ENCODE peak calls at places on chromosomes 4 and X, in six cellular contexts. D is stomach, Y is sigmoid colon, P is IMR-90, I is A549, X is thyroid gland. H is an unnamed sample.

GRCh38 chr4:1234811-1235292 is 14.1 kb downstream of the CTBP1 start:
- DNase-seq in D (no peak), X (no peak), I (no peak), Y (peak), P (no peak), H (no peak)

GRCh38 chr4:45621926-45622325 is 501.9 kb downstream of the GABRG1 start:
- DNase-seq in D (no peak), X (no peak), P (no peak), Y (no peak), I (no peak), H (no peak)

GRCh38 chr4:56389558-56389957 is 2.3 kb upstream of the AASDH start:
- DNase-seq in D (no peak), I (no peak), X (no peak), Y (no peak), P (no peak), H (no peak)

GRCh38 chr4:10326075-10326474 is 131.2 kb downstream of the ZNF518B start:
- DNase-seq in D (no peak), Y (no peak), X (no peak), P (no peak), I (no peak), H (no peak)

GRCh38 chrX:108304210-108304609 is 134.0 kb downstream of the COL4A6 start:
- DNase-seq in X (no peak), D (no peak), Y (no peak), I (no peak), P (peak), H (no peak)

GRCh38 chr4:2482693-2483092 is 13.8 kb downstream of the RNF4 start:
- DNase-seq in I (no peak), X (peak), D (no peak), P (peak), Y (no peak), H (peak)

GRCh38 chr4:1793496-1793840 is 375 bp downstream of the FGFR3 start:
- DNase-seq in P (no peak), D (peak), X (peak), Y (no peak), I (peak), H (no peak)

GRCh38 chrX:85865324-85865723 is 182.0 kb downstream of the CHM start:
- DNase-seq in P (no peak), X (no peak), Y (no peak), D (no peak), I (no peak), H (no peak)

GRCh38 chr4:109560687-109561452 is 824 bp downstream of the MCUB start:
- DNase-seq in P (peak), Y (peak), X (peak), D (no peak), I (peak), H (peak)

GRCh38 chr4:147824884-147825283 is 93.0 kb downstream of the ARHGAP10 start:
- DNase-seq in X (no peak), P (no peak), I (no peak), D (no peak), Y (no peak), H (no peak)

GRCh38 chrX:53711446-53711845 is 24.9 kb upstream of the HUWE1 start:
- DNase-seq in X (no peak), D (no peak), P (no peak), Y (no peak), I (no peak), H (no peak)

GRCh38 chrX:31165241-31166035 is 93.6 kb upstream of the FTHL17 start:
- DNase-seq in P (peak), Y (no peak), I (no peak), X (no peak), D (no peak), H (no peak)

GRCh38 chr4:156536661-156537060 is 434.9 kb downstream of the PDGFC start:
- DNase-seq in Y (no peak), X (no peak), P (peak), I (no peak), D (no peak), H (no peak)

GRCh38 chrX:40809210-40809609 is 73.9 kb upstream of the MED14 start:
- DNase-seq in D (no peak), Y (no peak), X (no peak), P (peak), I (no peak), H (no peak)

GRCh38 chr4:2765832-2766526 is 9.8 kb upstream of the TNIP2 start:
- DNase-seq in D (no peak), P (no peak), I (no peak), Y (peak), X (no peak), H (no peak)

GRCh38 chrX:41670108-41670507 is 18.7 kb upstream of the GPR34 start:
- DNase-seq in X (no peak), Y (no peak), P (peak), D (no peak), I (no peak), H (no peak)

GRCh38 chr4:673349-674091 is 556 bp downstream of the ATP5ME start:
- DNase-seq in D (peak), I (no peak), X (peak), P (no peak), Y (no peak), H (peak)

GRCh38 chrX:331145-331771 is 12.7 kb upstream of the GTPBP6 start:
- DNase-seq in X (no peak), D (no peak), Y (peak), I (no peak), P (peak), H (no peak)

GRCh38 chrX:111164728-111165127 is 68.7 kb downstream of the PAK3 start:
- DNase-seq in X (no peak), P (peak), I (no peak), Y (no peak), D (no peak), H (no peak)

GRCh38 chr4:123746981-123747380 is 350.4 kb downstream of the SPRY1 start:
- DNase-seq in X (no peak), I (no peak), Y (no peak), P (no peak), D (no peak), H (no peak)

GRCh38 chr4:109486007-109486406 is 52.4 kb downstream of the SEC24B start:
- DNase-seq in P (no peak), Y (no peak), D (no peak), I (no peak), X (no peak), H (no peak)

GRCh38 chr4:147862043-147862692 is 130.3 kb downstream of the ARHGAP10 start:
- DNase-seq in P (no peak), Y (no peak), X (no peak), D (no peak), I (no peak), H (no peak)

GRCh38 chr4:25291158-25291733 is 21.3 kb upstream of the ZCCHC4 start:
- DNase-seq in I (no peak), X (no peak), D (no peak), P (no peak), Y (no peak), H (no peak)

GRCh38 chrX:101265869-101266428 is 25.2 kb downstream of the TAF7L start:
- DNase-seq in D (no peak), P (peak), Y (no peak), I (no peak), X (no peak), H (no peak)

GRCh38 chr4:125666635-125667034 is 351.9 kb downstream of the FAT4 start:
- DNase-seq in D (no peak), X (no peak), Y (no peak), P (no peak), I (no peak), H (no peak)

GRCh38 chr4:148436512-148436911 is 5.7 kb downstream of the NR3C2 start:
- DNase-seq in I (no peak), D (no peak), Y (no peak), P (no peak), X (no peak), H (no peak)

GRCh38 chrX:133305348-133305747 is 87.2 kb upstream of the TFDP3 start:
- DNase-seq in Y (no peak), P (no peak), I (no peak), X (no peak), D (no peak), H (no peak)

GRCh38 chr4:91909963-91910362 is 393.8 kb upstream of the GRID2 start:
- DNase-seq in D (no peak), P (no peak), Y (no peak), X (no peak), I (no peak), H (no peak)

GRCh38 chr4:42302348-42302747 is 94.9 kb upstream of the SHISA3 start:
- DNase-seq in D (peak), I (no peak), P (peak), Y (no peak), X (peak), H (peak)

GRCh38 chr4:156553659-156554058 is 417.9 kb downstream of the PDGFC start:
- DNase-seq in I (no peak), Y (no peak), D (no peak), X (no peak), P (no peak), H (no peak)

GRCh38 chr4:10198365-10198764 is 81.8 kb upstream of the WDR1 start:
- DNase-seq in I (no peak), D (no peak), Y (no peak), X (no peak), P (no peak), H (no peak)

GRCh38 chrX:41148553-41148952 is 63.3 kb downstream of the USP9X start:
- DNase-seq in P (peak), Y (no peak), D (no peak), X (no peak), I (peak), H (no peak)

GRCh38 chr4:10239982-10240654 is 123.5 kb upstream of the WDR1 start:
- DNase-seq in I (no peak), D (no peak), Y (no peak), P (no peak), X (no peak), H (no peak)

GRCh38 chr4:84644087-84644486 is 61.2 kb downstream of the CDS1 start:
- DNase-seq in X (no peak), Y (no peak), I (no peak), P (no peak), D (no peak), H (no peak)

DNA sequence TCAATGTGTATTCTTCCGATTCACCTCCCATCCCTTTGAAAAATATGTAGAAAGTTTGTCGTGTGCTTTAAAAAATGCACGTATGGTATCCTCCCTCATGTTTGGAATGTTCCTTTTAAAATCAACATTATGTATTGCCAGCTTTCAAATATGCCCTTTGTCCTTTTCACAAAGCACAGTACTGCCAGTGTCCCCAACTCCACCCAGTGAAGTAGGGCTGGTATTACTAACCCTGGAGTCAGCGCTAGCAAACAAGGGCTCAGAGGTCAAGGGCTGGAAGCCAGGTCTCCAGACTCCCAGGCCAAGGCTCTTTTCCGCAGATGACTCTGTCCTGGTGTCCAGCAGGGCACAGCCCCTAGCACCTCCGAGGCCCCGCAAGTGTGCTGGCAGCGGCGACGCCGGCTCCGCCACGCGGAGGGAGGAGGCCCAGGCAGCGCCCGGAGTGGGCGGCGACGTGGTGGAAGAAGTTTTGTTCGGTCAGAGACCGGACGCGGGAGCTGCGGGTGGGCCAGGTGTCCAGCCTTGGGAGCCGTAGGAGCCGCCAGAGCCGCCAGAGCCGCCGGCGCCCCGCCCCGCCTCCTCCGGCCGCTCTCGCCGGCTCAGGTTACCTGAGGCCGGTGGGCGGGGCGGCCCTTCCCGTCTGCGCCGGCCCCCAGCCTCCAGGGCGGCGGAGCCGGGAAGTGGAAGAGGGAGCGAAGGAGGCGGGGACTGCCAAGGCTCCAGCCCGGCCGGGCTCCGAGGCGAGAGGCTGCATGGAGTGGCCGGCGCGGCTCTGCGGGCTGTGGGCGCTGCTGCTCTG is at the start of gene IL13RA1:
- DNase-seq in P (peak), Y (peak), D (peak), I (peak), X (peak), H (peak)
- TF ChIP-seq POLR2A in P (peak), Y (no peak), D (no peak), I (peak), X (no peak), H (peak)

GRCh38 chr4:68963389-68963788 is 11.8 kb upstream of the UGT2A3 start:
- DNase-seq in X (no peak), D (no peak), Y (no peak), P (no peak), I (no peak), H (no peak)

GRCh38 chr4:68962868-68963267 is 11.3 kb upstream of the UGT2A3 start:
- DNase-seq in I (no peak), Y (no peak), X (no peak), P (no peak), D (no peak), H (no peak)

GRCh38 chr4:68960294-68961163 is 8.9 kb upstream of the UGT2A3 start:
- DNase-seq in I (no peak), X (no peak), Y (no peak), D (no peak), P (no peak), H (no peak)
- TF ChIP-seq POLR2A in I (no peak), X (no peak), Y (no peak), D (no peak), P (no peak), H (no peak)

GRCh38 chrX:119941336-119941735 is 2.2 kb downstream of the NKAP start:
- DNase-seq in P (no peak), D (no peak), X (no peak), I (no peak), Y (no peak), H (no peak)

GRCh38 chrX:119945481-119945880 is 1.9 kb upstream of the NKAP start:
- DNase-seq in D (no peak), I (no peak), X (no peak), Y (no peak), P (no peak), H (no peak)

GRCh38 chrX:119942173-119942819 is 1.3 kb downstream of the NKAP start:
- DNase-seq in D (no peak), P (no peak), I (no peak), Y (no peak), X (no peak), H (no peak)

GRCh38 chrX:119942831-119943184 is 743 bp downstream of the NKAP start:
- DNase-seq in D (no peak), X (peak), I (peak), P (peak), Y (no peak), H (no peak)

GRCh38 chrX:119943185-119943988 is at the start of gene NKAP:
- DNase-seq in D (peak), Y (peak), X (peak), I (peak), P (peak), H (peak)
- TF ChIP-seq POLR2A in D (no peak), Y (peak), X (no peak), I (peak), P (peak), H (peak)

DNA sequence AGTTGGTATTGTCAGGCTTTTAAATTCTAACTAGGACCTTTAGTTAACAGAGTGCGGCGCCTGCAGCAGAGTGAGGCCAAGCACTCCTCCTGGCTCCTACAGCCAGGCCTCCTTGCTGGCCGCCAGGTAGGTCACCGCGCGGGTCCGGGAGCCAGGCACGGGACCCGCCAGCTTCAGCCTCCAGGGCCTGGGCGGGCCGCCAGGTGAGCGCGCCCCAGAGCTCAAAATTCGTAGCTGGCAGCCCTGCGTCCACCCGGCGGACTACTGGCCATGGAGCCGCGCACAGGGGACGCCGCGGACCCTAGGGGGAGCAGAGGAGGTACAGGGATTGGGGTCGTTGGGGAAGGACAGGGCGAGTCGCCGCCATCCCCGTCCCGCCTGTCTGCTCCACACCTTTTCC is at the start of gene MAGIX:
- DNase-seq in D (peak), X (peak), I (no peak), Y (no peak), P (no peak), H (no peak)
- TF ChIP-seq POLR2A in D (no peak), X (no peak), I (no peak), Y (no peak), P (no peak), H (no peak)

DNA sequence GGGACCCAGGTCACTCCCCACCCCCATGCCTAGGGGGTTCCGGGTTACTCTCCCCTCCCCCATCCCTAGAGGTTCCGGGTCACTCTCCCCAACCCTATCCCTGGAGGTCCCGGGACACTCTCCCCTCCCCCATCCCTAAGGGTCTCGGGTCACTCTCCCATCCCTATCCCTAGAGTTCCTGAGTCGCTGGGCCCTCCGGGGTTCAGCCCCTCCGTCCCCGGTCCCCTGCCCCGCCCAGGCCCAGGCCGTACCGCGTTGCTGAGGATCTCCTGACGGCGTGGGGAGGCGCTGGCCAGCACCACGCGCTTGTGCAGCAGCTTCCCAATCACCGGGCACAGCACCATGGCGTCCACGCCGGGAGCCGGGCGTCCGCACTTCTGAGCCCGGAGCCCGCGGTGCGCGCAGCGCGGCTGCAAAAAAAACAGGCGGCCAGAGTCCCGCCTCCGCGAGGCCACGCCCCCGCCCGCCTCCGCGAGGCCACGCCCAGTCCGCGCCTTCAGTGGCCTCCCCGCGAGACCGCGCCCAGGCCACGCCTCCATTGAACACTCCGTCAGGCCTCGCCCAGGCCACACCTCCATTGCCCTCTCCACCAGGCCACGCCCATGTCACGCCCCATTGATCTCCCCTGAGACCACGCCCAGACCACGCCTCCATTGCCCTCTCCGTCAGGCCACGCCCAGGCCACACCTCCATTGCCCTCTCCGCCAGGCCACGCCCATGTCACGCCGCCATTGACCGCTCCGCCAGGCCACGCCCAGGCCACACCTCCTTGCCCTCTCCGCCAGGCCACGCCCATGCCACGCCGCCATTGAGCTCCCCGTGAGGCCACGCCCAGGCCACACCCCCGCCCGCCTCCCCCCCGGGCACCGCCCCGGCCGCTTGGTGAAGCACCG is at the start of gene ASMTL:
- DNase-seq in I (peak), Y (peak), P (peak), D (peak), X (peak), H (peak)
- TF ChIP-seq POLR2A in I (peak), Y (peak), P (peak), D (no peak), X (peak), H (peak)